ENCODE peak calls at places on chromosomes 4 and X, in six cellular contexts. S is A172; W is GM18507; Z is stimulated activated CD4-positive, alpha-beta T cell treated with anti-CD3 and anti-CD28 coated beads, Interleukin-2, amount 100 ng/mL, for 48 hours; B is breast epithelium; G is SIG-M5. R is an unnamed sample.

GRCh38 chr4:57499786-57500185 is 389.6 kb upstream of the IGFBP7 start:
- DNase-seq in W (no peak), S (peak), Z (no peak), B (no peak), G (no peak), R (no peak)

GRCh38 chr4:174214102-174214878 is 69.2 kb downstream of the FBXO8 start:
- DNase-seq in S (no peak), B (no peak), G (no peak), Z (no peak), W (no peak), R (no peak)

GRCh38 chr4:139454111-139454600 is at the start of gene RAB33B:
- DNase-seq in W (no peak), B (no peak), G (peak), S (no peak), Z (no peak), R (no peak)

GRCh38 chr4:151951727-151952078 is 190.9 kb upstream of the GATB start:
- DNase-seq in S (no peak), G (no peak), W (no peak), B (no peak), Z (no peak), R (no peak)

GRCh38 chr4:159447296-159447695 is 344.4 kb downstream of the RAPGEF2 start:
- DNase-seq in G (no peak), S (no peak), B (no peak), W (no peak), Z (no peak), R (no peak)

GRCh38 chr4:80094191-80094590 is 21.2 kb upstream of the ANTXR2 start:
- DNase-seq in S (no peak), Z (no peak), B (no peak), G (no peak), W (no peak), R (no peak)

GRCh38 chr4:163710158-163710557 is 215.7 kb downstream of the TMA16 start:
- DNase-seq in S (no peak), Z (no peak), B (no peak), G (no peak), W (no peak), R (no peak)

GRCh38 chr4:2090642-2091041 is 31.5 kb downstream of the NAT8L start:
- DNase-seq in G (no peak), W (no peak), Z (no peak), B (no peak), S (no peak), R (no peak)

GRCh38 chr4:154491731-154492249 is at the start of gene DCHS2:
- DNase-seq in Z (no peak), B (no peak), G (no peak), S (no peak), W (no peak), R (peak)

GRCh38 chrX:7159132-7159861 is 11.3 kb upstream of the PUDP start:
- DNase-seq in Z (no peak), G (no peak), B (no peak), W (no peak), S (peak), R (no peak)

GRCh38 chr4:127685292-127685691 is 44.9 kb upstream of the SLC25A31 start:
- DNase-seq in W (no peak), Z (no peak), G (no peak), S (peak), B (no peak), R (no peak)

GRCh38 chr4:128573781-128574508 is 235.6 kb upstream of the JADE1 start:
- DNase-seq in B (no peak), W (no peak), Z (no peak), S (peak), G (no peak), R (no peak)

GRCh38 chrX:65894138-65894537 is 145.7 kb downstream of the VSIG4 start:
- DNase-seq in B (no peak), W (no peak), S (no peak), G (no peak), Z (no peak), R (no peak)

GRCh38 chrX:1564750-1565683 is 26.4 kb upstream of the AKAP17A start:
- DNase-seq in G (no peak), Z (no peak), B (no peak), W (no peak), S (no peak), R (no peak)

GRCh38 chr4:124708517-124709300 is 3.8 kb downstream of the ANKRD50 start:
- DNase-seq in S (no peak), Z (no peak), B (no peak), G (no peak), W (no peak), R (no peak)

GRCh38 chr4:30354605-30355004 is 365.6 kb upstream of the PCDH7 start:
- DNase-seq in Z (no peak), W (no peak), G (no peak), S (no peak), B (no peak), R (no peak)

GRCh38 chr4:140095694-140096482 is 58.1 kb downstream of the MAML3 start:
- DNase-seq in G (no peak), Z (peak), B (no peak), S (peak), W (no peak), R (no peak)

GRCh38 chrX:88886908-88887307 is 139.9 kb downstream of the CPXCR1 start:
- DNase-seq in B (no peak), G (no peak), W (no peak), S (no peak), Z (no peak), R (no peak)

GRCh38 chr4:6687947-6688878 is 5.5 kb upstream of the S100P start:
- DNase-seq in B (peak), S (no peak), G (no peak), W (no peak), Z (no peak), R (no peak)

GRCh38 chrX:54171527-54171926 is 11.5 kb downstream of the FAM120C start:
- DNase-seq in S (no peak), G (no peak), Z (no peak), B (no peak), W (no peak), R (no peak)

GRCh38 chrX:129957241-129958099 is 25.0 kb upstream of the BCORL1 start:
- DNase-seq in B (no peak), G (no peak), S (no peak), W (peak), Z (no peak), R (no peak)

GRCh38 chrX:4043951-4044350 is 330.5 kb upstream of the PRKX start:
- DNase-seq in Z (no peak), W (no peak), S (no peak), B (no peak), G (no peak), R (no peak)

GRCh38 chr4:185261971-185262370 is 52.6 kb downstream of the SNX25 start:
- DNase-seq in Z (no peak), W (no peak), G (no peak), S (no peak), B (no peak), R (no peak)

GRCh38 chr4:99759988-99760387 is 56.6 kb upstream of the DAPP1 start:
- DNase-seq in B (no peak), G (no peak), Z (no peak), S (no peak), W (no peak), R (no peak)

GRCh38 chrX:109281478-109282275 is 200.2 kb downstream of the GUCY2F start:
- DNase-seq in G (no peak), B (no peak), S (no peak), Z (no peak), W (no peak), R (no peak)

R was measured in GM12891.